ENCODE peak calls at places on chromosome 11, in six cellular contexts. P is GM10248; Z is posterior cingulate gyrus; H is cardiac fibroblast; I is HT1080; M is stimulated activated naive CD4-positive, alpha-beta T cell. R is an unnamed sample.

GRCh38 chr11:74925281-74925680 is 23.6 kb downstream of the XRRA1 start:
- DNase-seq in P (no peak), Z (no peak), H (no peak), I (no peak), M (no peak), R (no peak)

GRCh38 chr11:2837096-2837601 is 48.4 kb downstream of the CDKN1C start:
- DNase-seq in P (no peak), Z (peak), H (peak), I (no peak), M (no peak), R (no peak)

GRCh38 chr11:2378527-2379210 is 1.6 kb downstream of the CD81 start:
- DNase-seq in P (no peak), Z (no peak), H (peak), I (no peak), M (no peak), R (no peak)

GRCh38 chr11:69382131-69383128 is 88.5 kb downstream of the MYEOV start:
- DNase-seq in P (no peak), Z (no peak), H (peak), I (no peak), M (no peak), R (no peak)

GRCh38 chr11:123169821-123170220 is 25.2 kb downstream of the CLMP start:
- DNase-seq in P (no peak), Z (no peak), H (no peak), I (no peak), M (no peak), R (no peak)

GRCh38 chr11:92960886-92961285 is 8.6 kb upstream of the MTNR1B start:
- DNase-seq in P (no peak), Z (no peak), H (no peak), I (no peak), M (no peak), R (peak)

GRCh38 chr11:61693897-61694840 is 14.0 kb downstream of the DAGLA start:
- DNase-seq in P (no peak), Z (no peak), H (peak), I (no peak), M (no peak), R (peak)

GRCh38 chr11:44424841-44425240 is 114.9 kb upstream of the ALX4 start:
- DNase-seq in P (no peak), Z (no peak), H (no peak), I (no peak), M (no peak), R (no peak)

GRCh38 chr11:87454246-87454645 is 416.5 kb downstream of the TMEM135 start:
- DNase-seq in P (no peak), Z (no peak), H (no peak), I (peak), M (no peak), R (peak)

GRCh38 chr11:62805991-62806441 is 776 bp upstream of the NXF1 start:
- DNase-seq in P (no peak), Z (no peak), H (no peak), I (no peak), M (no peak), R (peak)

GRCh38 chr11:76674517-76675400 is 4.2 kb upstream of the LRRC32 start:
- DNase-seq in P (peak), Z (no peak), H (no peak), I (no peak), M (no peak), R (peak)

GRCh38 chr11:102560555-102561011 is 30.0 kb upstream of the MMP7 start:
- DNase-seq in P (peak), Z (no peak), H (peak), I (peak), M (no peak), R (peak)

GRCh38 chr11:73461844-73462435 is 85.7 kb downstream of the RELT start:
- DNase-seq in P (no peak), Z (no peak), H (no peak), I (no peak), M (no peak), R (no peak)

GRCh38 chr11:112968988-112969714 is 7.9 kb downstream of the NCAM1 start:
- DNase-seq in P (no peak), Z (no peak), H (peak), I (peak), M (no peak), R (peak)

GRCh38 chr11:14114269-14114668 is 151.7 kb downstream of the SPON1 start:
- DNase-seq in P (no peak), Z (no peak), H (no peak), I (no peak), M (no peak), R (peak)

GRCh38 chr11:61429346-61429690 is 457 bp downstream of the CPSF7 start:
- DNase-seq in P (peak), Z (peak), H (peak), I (peak), M (peak), R (no peak)

GRCh38 chr11:60973699-60974098 is 2.2 kb downstream of the CD6 start:
- DNase-seq in P (no peak), Z (no peak), H (no peak), I (no peak), M (no peak), R (no peak)

GRCh38 chr11:2268911-2269600 is 1.3 kb downstream of the ASCL2 start:
- DNase-seq in P (peak), Z (no peak), H (peak), I (no peak), M (no peak), R (no peak)

GRCh38 chr11:6634534-6634933 is 15.3 kb upstream of the TPP1 start:
- DNase-seq in P (no peak), Z (no peak), H (no peak), I (no peak), M (no peak), R (no peak)

GRCh38 chr11:133947298-133947905 is 9.4 kb downstream of the IGSF9B start:
- DNase-seq in P (peak), Z (peak), H (peak), I (peak), M (peak), R (peak)

GRCh38 chr11:76506833-76507232 is 62.0 kb downstream of the EMSY start:
- DNase-seq in P (no peak), Z (no peak), H (no peak), I (no peak), M (no peak), R (no peak)

GRCh38 chr11:20604864-20605601 is 5.6 kb downstream of the SLC6A5 start:
- DNase-seq in P (no peak), Z (no peak), H (no peak), I (no peak), M (no peak), R (no peak)

GRCh38 chr11:16946477-16947282 is 67.5 kb downstream of the PLEKHA7 start:
- DNase-seq in P (peak), Z (no peak), H (no peak), I (no peak), M (no peak), R (peak)

GRCh38 chr11:46006418-46007070 is 84.1 kb downstream of the LARGE2 start:
- DNase-seq in P (peak), Z (no peak), H (peak), I (peak), M (no peak), R (peak)

GRCh38 chr11:57566035-57566504 is 1.4 kb downstream of the UBE2L6 start:
- DNase-seq in P (peak), Z (no peak), H (peak), I (peak), M (no peak), R (peak)

GRCh38 chr11:69879734-69880005 is 60.5 kb upstream of the FGF3 start:
- DNase-seq in P (no peak), Z (no peak), H (no peak), I (no peak), M (no peak), R (no peak)

GRCh38 chr11:11416502-11416901 is 63.5 kb upstream of the CSNK2A3 start:
- DNase-seq in P (no peak), Z (no peak), H (peak), I (peak), M (no peak), R (peak)

GRCh38 chr11:62608776-62609175 is 3.8 kb downstream of the EML3 start:
- DNase-seq in P (no peak), Z (no peak), H (no peak), I (no peak), M (no peak), R (no peak)

GRCh38 chr11:57618438-57618837 is 21.0 kb downstream of the SERPING1 start:
- DNase-seq in P (no peak), Z (no peak), H (no peak), I (no peak), M (no peak), R (no peak)

GRCh38 chr11:132888226-132888625 is 644.1 kb downstream of the OPCML start:
- DNase-seq in P (no peak), Z (no peak), H (no peak), I (no peak), M (no peak), R (no peak)

GRCh38 chr11:17238377-17238776 is 30.6 kb upstream of the PIK3C2A start:
- DNase-seq in P (no peak), Z (no peak), H (no peak), I (no peak), M (no peak), R (peak)

GRCh38 chr11:704799-705645 is 1.0 kb upstream of the EPS8L2 start:
- DNase-seq in P (no peak), Z (no peak), H (no peak), I (no peak), M (no peak), R (peak)

GRCh38 chr11:57873196-57873911 is 111.8 kb downstream of the CTNND1 start:
- DNase-seq in P (no peak), Z (no peak), H (no peak), I (peak), M (no peak), R (peak)

R was measured in renal cortical epithelial cell.